ENCODE peak calls at places on chromosomes 11 and 22, in four cellular contexts. O, P, A and B are unnamed samples. For H3K36me3, the result is how much of the 10 kb centered on the place peaks cover.

GRCh38 chr22:43014062-43014875 is 680 bp downstream of the PACSIN2 start:
- DNase-seq in O (no peak), P (peak), A (peak), B (no peak)

GRCh38 chr11:120063686-120064340 is 74.1 kb downstream of the TRIM29 start:
- DNase-seq in O (no peak), P (no peak), A (no peak), B (no peak)

GRCh38 chr11:71095294-71095850 is 157.0 kb downstream of the SHANK2 start:
- DNase-seq in O (no peak), P (peak), A (no peak), B (no peak)

GRCh38 chr11:71286701-71287643 is 34.6 kb upstream of the SHANK2 start:
- DNase-seq in O (no peak), P (no peak), A (no peak), B (peak)

GRCh38 chr11:116638463-116638862 is 134.3 kb downstream of the BUD13 start:
- DNase-seq in O (no peak), P (no peak), A (no peak), B (no peak)

GRCh38 chr11:115869131-115869530 is 364.9 kb upstream of the CADM1 start:
- DNase-seq in O (no peak), P (no peak), A (no peak), B (no peak)

GRCh38 chr11:114201219-114201618 is 95.0 kb upstream of the NNMT start:
- DNase-seq in O (no peak), P (no peak), A (no peak), B (no peak)

GRCh38 chr11:43789700-43790443 is 90.8 kb upstream of the ALKBH3 start:
- DNase-seq in O (no peak), P (no peak), A (no peak), B (peak)

GRCh38 chr11:61000426-61000825 is 28.9 kb downstream of the CD6 start:
- DNase-seq in O (no peak), P (no peak), A (no peak), B (no peak)

GRCh38 chr11:122979815-122980656 is 1.6 kb downstream of the BSX start:
- DNase-seq in O (no peak), P (no peak), A (no peak), B (no peak)

GRCh38 chr11:122979103-122979814 is 2.4 kb downstream of the BSX start:
- DNase-seq in O (no peak), P (no peak), A (no peak), B (no peak)

GRCh38 chr11:122984186-122985011 is 2.8 kb upstream of the BSX start:
- DNase-seq in O (no peak), P (no peak), A (no peak), B (no peak)

GRCh38 chr11:122981388-122982264 is at the start of gene BSX:
- DNase-seq in O (no peak), P (no peak), A (peak), B (peak)

DNA sequence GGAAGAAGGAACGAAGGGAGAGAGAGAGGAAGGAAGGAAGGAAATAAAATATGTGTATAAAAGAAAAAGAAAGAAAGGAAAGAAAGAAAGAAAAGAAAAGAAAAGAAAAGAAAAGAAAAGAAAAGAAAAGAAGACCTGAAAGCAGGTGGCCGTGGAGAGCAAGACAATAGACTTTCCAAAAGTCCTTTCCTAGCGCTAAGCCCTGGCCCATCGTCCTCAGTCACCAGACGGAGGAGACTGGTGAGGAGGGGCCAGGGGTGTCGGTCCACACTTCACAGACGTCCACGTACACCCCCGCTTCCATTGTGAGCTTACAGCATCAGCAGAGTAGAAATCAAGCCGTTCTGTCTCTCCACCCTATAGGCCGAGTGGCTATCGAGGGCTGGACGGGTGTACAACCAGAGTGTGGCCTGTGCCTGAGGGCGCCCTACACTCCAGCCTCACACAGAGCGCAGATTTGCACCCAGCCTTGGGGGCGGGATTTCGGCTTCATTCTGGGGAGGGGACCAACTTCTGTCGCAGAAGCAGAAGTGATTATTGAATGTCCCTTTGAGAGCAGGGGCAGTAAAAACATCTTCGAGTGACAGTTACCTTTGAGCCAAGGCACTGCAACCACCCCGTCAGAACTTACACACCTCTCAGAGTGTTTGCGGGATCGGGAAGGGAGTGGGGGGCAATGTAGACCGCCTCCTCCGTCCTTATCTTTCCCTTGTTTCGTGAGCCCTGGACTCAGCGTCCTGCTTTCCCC is 2.0 kb upstream of the BSX start:
- DNase-seq in O (no peak), P (no peak), A (no peak), B (no peak)
- H3K4me3 ChIP-seq in O (peak), P (no peak), A (peak), B (peak)

DNA sequence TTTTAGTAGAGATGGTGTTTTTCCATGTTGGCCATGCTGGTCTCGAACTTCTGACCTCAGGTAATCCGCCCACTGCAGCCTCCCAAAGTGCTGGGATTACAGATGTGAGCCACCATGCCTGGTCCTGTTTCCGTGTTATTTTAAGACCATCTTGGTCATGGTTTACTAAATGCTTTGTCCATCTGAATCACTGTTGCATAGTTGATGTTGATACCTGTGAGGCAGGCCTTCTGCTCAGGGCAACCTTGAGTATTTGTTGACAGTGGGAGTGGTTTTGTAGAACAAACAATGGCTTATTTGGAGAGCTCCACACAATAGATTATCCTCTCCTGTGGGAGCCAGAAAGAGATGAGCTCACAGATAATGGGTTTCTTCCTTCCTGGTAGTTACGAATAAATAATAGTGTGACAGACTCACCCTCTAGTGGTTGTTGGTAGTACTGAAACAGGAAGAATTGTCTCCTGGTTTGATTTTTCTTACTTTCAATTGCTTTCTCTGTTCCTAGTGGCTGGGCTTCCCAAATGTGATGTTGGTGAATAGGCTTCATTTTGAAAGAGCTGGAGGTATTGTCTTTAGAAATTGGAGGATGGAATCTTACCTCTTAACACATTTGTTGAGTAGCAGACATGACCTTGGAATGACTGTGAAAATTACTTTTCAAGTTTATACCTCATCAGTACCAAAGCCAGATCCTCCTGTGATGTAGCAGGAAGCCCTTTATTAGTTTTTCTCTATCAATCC is 39.0 kb downstream of the CTNND1 start:
- DNase-seq in O (no peak), P (no peak), A (no peak), B (peak)
- H3K36me3 ChIP-seq in O (under half), P (under half), A (under half), B (under half)

GRCh38 chr11:33290319-33290718 is 33.1 kb downstream of the HIPK3 start:
- DNase-seq in O (no peak), P (no peak), A (no peak), B (no peak)

GRCh38 chr11:33294797-33295196 is 37.6 kb downstream of the HIPK3 start:
- DNase-seq in O (no peak), P (no peak), A (no peak), B (no peak)

GRCh38 chr11:33294224-33294623 is 37.0 kb downstream of the HIPK3 start:
- DNase-seq in O (no peak), P (no peak), A (no peak), B (no peak)

GRCh38 chr11:33292306-33292705 is 35.1 kb downstream of the HIPK3 start:
- DNase-seq in O (no peak), P (no peak), A (no peak), B (no peak)

DNA sequence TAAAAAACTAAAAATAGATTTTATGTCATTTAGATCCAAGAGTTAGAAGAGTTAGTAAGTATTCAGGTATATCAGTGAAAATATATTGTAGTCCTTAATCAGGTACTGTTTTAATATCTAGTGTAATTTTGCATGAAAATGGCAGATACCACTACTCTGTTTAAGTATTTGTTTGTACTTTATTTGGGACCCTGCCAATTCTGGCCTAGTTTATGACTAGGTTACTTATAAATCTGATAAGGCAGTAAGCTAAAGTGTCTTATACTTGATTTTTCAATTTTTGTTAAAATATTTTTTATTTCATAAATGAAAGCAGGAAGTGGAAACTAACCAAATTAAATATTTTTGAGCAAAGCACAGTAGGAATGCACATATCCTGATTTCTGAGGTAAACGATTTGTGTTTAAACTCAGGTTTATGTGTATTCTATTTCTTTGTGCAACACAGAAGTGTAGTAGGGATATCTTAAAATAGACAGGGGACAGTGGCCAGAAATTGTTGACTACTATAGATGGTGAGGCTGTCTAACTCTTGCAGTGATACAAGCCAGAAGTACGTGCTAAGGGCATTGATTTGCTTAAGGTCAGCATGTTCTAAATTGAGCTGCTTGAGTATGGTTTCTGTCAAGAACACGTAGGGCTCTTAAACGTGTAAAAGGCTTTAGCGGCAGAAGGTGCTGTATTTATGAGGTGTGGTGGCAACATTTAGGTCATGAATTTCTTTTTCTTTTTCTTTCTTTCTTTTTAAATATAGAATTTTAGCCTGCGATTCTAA is 34.0 kb downstream of the HIPK3 start:
- DNase-seq in O (no peak), P (no peak), A (no peak), B (no peak)
- H3K4me3 ChIP-seq in O (no peak), P (no peak), A (peak), B (no peak)

GRCh38 chr22:23712256-23712655 is 21.4 kb downstream of the RGL4 start:
- DNase-seq in O (no peak), P (no peak), A (no peak), B (no peak)
- H3K36me3 ChIP-seq in O (under half), P (under half), A (under half), B (under half)

GRCh38 chr11:6612816-6613136 is 760 bp upstream of the TAF10 start:
- DNase-seq in O (no peak), P (peak), A (peak), B (no peak)
- H3K4me3 ChIP-seq in O (peak), P (peak), A (peak), B (peak)

DNA sequence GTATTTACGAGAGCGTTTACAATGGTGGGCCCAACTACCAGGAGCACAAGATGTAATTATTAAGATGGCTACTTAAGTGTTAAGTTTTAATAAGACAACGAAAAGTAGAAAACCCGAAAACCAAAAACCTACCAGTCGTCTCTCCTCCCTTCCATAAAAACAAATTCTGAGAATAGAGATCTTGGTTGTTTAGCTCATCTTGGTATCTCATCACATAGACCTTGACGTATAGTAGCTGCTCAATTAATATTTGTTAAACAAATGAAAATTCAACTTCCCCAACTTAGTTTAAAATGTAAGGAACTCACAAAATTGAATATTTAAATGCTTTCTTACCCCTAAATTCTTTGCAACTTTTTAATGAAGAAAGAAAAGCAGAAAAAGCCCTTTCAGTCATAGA is 669 bp downstream of the KDM4D start:
- DNase-seq in O (no peak), P (no peak), A (no peak), B (no peak)
- H3K36me3 ChIP-seq in O (under half), P (under half), A (under half), B (under half)

GRCh38 chr11:6745465-6746015 is 26.2 kb downstream of the OR2AG2 start:
- DNase-seq in O (no peak), P (no peak), A (no peak), B (no peak)
- H3K4me3 ChIP-seq in O (peak), P (no peak), A (peak), B (no peak)